ENCODE peak calls at places on chromosomes 4 and X, in six cellular contexts. K is effector CD4-positive, alpha-beta T cell; V is heart left ventricle; Q is spleen; L is NCI-H146; G is NCI-H2081. O is an unnamed sample.

GRCh38 chr4:177640864-177641263 is 198.6 kb upstream of the AGA start:
- DNase-seq in G (no peak), Q (no peak), V (no peak), L (no peak), K (no peak), O (no peak)

GRCh38 chr4:98571161-98571786 is 87.1 kb downstream of the TSPAN5 start:
- DNase-seq in G (no peak), Q (peak; percentile 66), V (no peak), L (no peak), K (no peak), O (no peak)

GRCh38 chr4:152935661-152936445 is at the start of gene FHDC1:
- DNase-seq in V (peak; percentile 15), Q (peak; percentile 75), G (peak; percentile 54), K (no peak), L (peak; percentile 86), O (peak; percentile 78)

GRCh38 chr4:138113819-138114415 is 128.2 kb downstream of the SLC7A11 start:
- DNase-seq in L (no peak), K (no peak), G (no peak), V (no peak), Q (no peak), O (no peak)

GRCh38 chrX:150515801-150516200 is 52.6 kb upstream of the MTM1 start:
- DNase-seq in G (no peak), Q (no peak), K (no peak), L (no peak), V (no peak), O (no peak)

GRCh38 chr4:19239565-19239964 is 1012.1 kb upstream of the SLIT2 start:
- DNase-seq in V (no peak), G (no peak), L (no peak), Q (no peak), K (no peak), O (no peak)

GRCh38 chr4:169225812-169226211 is 44.9 kb downstream of the SH3RF1 start:
- DNase-seq in G (no peak), V (no peak), L (no peak), K (no peak), Q (no peak), O (no peak)

GRCh38 chrX:106707771-106708454 is 18.6 kb upstream of the RNF128 start:
- DNase-seq in Q (no peak), K (no peak), V (no peak), G (no peak), L (no peak), O (no peak)

GRCh38 chr4:185721949-185722316 is 90.1 kb downstream of the SORBS2 start:
- DNase-seq in K (no peak), Q (no peak), G (no peak), L (no peak), V (no peak), O (no peak)

GRCh38 chr4:107283587-107284559 is 247.8 kb upstream of the DKK2 start:
- DNase-seq in K (no peak), V (no peak), Q (no peak), G (no peak), L (no peak), O (no peak)

GRCh38 chrX:10677490-10677889 is 57.1 kb upstream of the MID1 start:
- DNase-seq in K (no peak), G (no peak), V (no peak), Q (no peak), L (peak; percentile 45), O (no peak)

GRCh38 chrX:17077349-17077748 is 130.9 kb downstream of the REPS2 start:
- DNase-seq in K (no peak), G (no peak), Q (no peak), V (no peak), L (no peak), O (no peak)

GRCh38 chr4:11455201-11455835 is 26.6 kb upstream of the HS3ST1 start:
- DNase-seq in Q (no peak), L (peak; percentile 65), K (no peak), V (no peak), G (no peak), O (no peak)

GRCh38 chrX:79080131-79080530 is 64.4 kb upstream of the GPR174 start:
- DNase-seq in V (no peak), Q (no peak), L (no peak), G (no peak), K (no peak), O (no peak)

GRCh38 chr4:137994858-137995257 is 247.3 kb downstream of the SLC7A11 start:
- DNase-seq in Q (no peak), L (no peak), G (no peak), V (no peak), K (no peak), O (no peak)

GRCh38 chr4:168863719-168864632 is 146.1 kb downstream of the CBR4 start:
- DNase-seq in Q (no peak), G (no peak), V (no peak), L (no peak), K (no peak), O (no peak)

GRCh38 chr4:102564399-102564921 is 63.3 kb downstream of the NFKB1 start:
- DNase-seq in Q (no peak), L (no peak), K (no peak), G (no peak), V (no peak), O (no peak)

GRCh38 chrX:50876551-50876950 is 34.0 kb upstream of the BMP15 start:
- DNase-seq in Q (no peak), V (no peak), L (no peak), K (no peak), G (no peak), O (no peak)

GRCh38 chr4:1403591-1404572 is 2.4 kb downstream of the NKX1-1 start:
- DNase-seq in V (peak; percentile 4), G (no peak), K (no peak), Q (peak; percentile 55), L (no peak), O (no peak)

GRCh38 chrX:140762061-140762460 is 52.5 kb downstream of the LINC00632 start:
- DNase-seq in K (peak; percentile 2), V (peak; percentile 20), Q (no peak), G (no peak), L (peak; percentile 0), O (no peak)

GRCh38 chrX:118181030-118181429 is 64.4 kb upstream of the KLHL13 start:
- DNase-seq in Q (no peak), G (no peak), L (no peak), K (no peak), V (no peak), O (no peak)

O was measured in type B pancreatic cell.